ENCODE peak calls at places on chromosomes 2 and 18, in nine cellular contexts. One of them, this sample, is unnamed.

GRCh38 chr2:44362207-44363015 is 664 bp downstream of the CAMKMT start:
- DNase-seq in CD4-positive, CD25-positive, alpha-beta regulatory T cell: peak; percentile 70
- DNase-seq in heart right ventricle: peak; percentile 20
- DNase-seq in pancreas: no peak
- DNase-seq in mammary epithelial cell: peak; percentile 54
- DNase-seq in GM06990: no peak
- DNase-seq in aorta: peak; percentile 79
- DNase-seq in neural progenitor cell: peak; percentile 66
- DNase-seq in transverse colon: peak; percentile 49
- DNase-seq in this sample: peak; percentile 64

GRCh38 chr2:88190808-88191721 is 20.9 kb downstream of the THNSL2 start:
- DNase-seq in CD4-positive, CD25-positive, alpha-beta regulatory T cell: peak; percentile 30
- DNase-seq in heart right ventricle: no peak
- DNase-seq in pancreas: peak; percentile 13
- DNase-seq in mammary epithelial cell: peak; percentile 13
- DNase-seq in GM06990: no peak
- DNase-seq in aorta: no peak
- DNase-seq in neural progenitor cell: peak; percentile 77
- DNase-seq in transverse colon: peak; percentile 24
- DNase-seq in this sample: no peak

GRCh38 chr2:137199751-137200150 is 434.4 kb downstream of the THSD7B start:
- DNase-seq in CD4-positive, CD25-positive, alpha-beta regulatory T cell: no peak
- DNase-seq in heart right ventricle: no peak
- DNase-seq in pancreas: no peak
- DNase-seq in mammary epithelial cell: no peak
- DNase-seq in GM06990: no peak
- DNase-seq in aorta: no peak
- DNase-seq in neural progenitor cell: no peak
- DNase-seq in transverse colon: no peak
- DNase-seq in this sample: no peak

GRCh38 chr18:3199942-3200645 is 19.7 kb downstream of the MYOM1 start:
- DNase-seq in CD4-positive, CD25-positive, alpha-beta regulatory T cell: no peak
- DNase-seq in heart right ventricle: no peak
- DNase-seq in pancreas: no peak
- DNase-seq in mammary epithelial cell: no peak
- DNase-seq in GM06990: no peak
- DNase-seq in aorta: no peak
- DNase-seq in neural progenitor cell: no peak
- DNase-seq in transverse colon: no peak
- DNase-seq in this sample: no peak

GRCh38 chr2:177225965-177226360 is 13.4 kb downstream of the HNRNPA3 start:
- DNase-seq in CD4-positive, CD25-positive, alpha-beta regulatory T cell: no peak
- DNase-seq in heart right ventricle: no peak
- DNase-seq in pancreas: no peak
- DNase-seq in mammary epithelial cell: no peak
- DNase-seq in GM06990: no peak
- DNase-seq in aorta: no peak
- DNase-seq in neural progenitor cell: no peak
- DNase-seq in transverse colon: no peak
- DNase-seq in this sample: no peak

GRCh38 chr2:98188351-98189046 is 101.5 kb downstream of the VWA3B start:
- DNase-seq in CD4-positive, CD25-positive, alpha-beta regulatory T cell: no peak
- DNase-seq in heart right ventricle: no peak
- DNase-seq in pancreas: no peak
- DNase-seq in mammary epithelial cell: peak; percentile 91
- DNase-seq in GM06990: no peak
- DNase-seq in aorta: no peak
- DNase-seq in neural progenitor cell: no peak
- DNase-seq in transverse colon: no peak
- DNase-seq in this sample: no peak

GRCh38 chr2:171513719-171514160 is 8.5 kb upstream of the CYBRD1 start:
- DNase-seq in CD4-positive, CD25-positive, alpha-beta regulatory T cell: no peak
- DNase-seq in heart right ventricle: no peak
- DNase-seq in pancreas: no peak
- DNase-seq in mammary epithelial cell: no peak
- DNase-seq in GM06990: no peak
- DNase-seq in aorta: no peak
- DNase-seq in neural progenitor cell: no peak
- DNase-seq in transverse colon: no peak
- DNase-seq in this sample: no peak

GRCh38 chr2:105330681-105331375 is 1.3 kb upstream of the TGFBRAP1 start:
- DNase-seq in CD4-positive, CD25-positive, alpha-beta regulatory T cell: no peak
- DNase-seq in heart right ventricle: no peak
- DNase-seq in pancreas: no peak
- DNase-seq in mammary epithelial cell: no peak
- DNase-seq in GM06990: no peak
- DNase-seq in aorta: no peak
- DNase-seq in neural progenitor cell: no peak
- DNase-seq in transverse colon: no peak
- DNase-seq in this sample: no peak

GRCh38 chr2:75429036-75429435 is 131.7 kb downstream of the EVA1A start:
- DNase-seq in CD4-positive, CD25-positive, alpha-beta regulatory T cell: no peak
- DNase-seq in heart right ventricle: peak; percentile 6
- DNase-seq in pancreas: peak; percentile 65
- DNase-seq in mammary epithelial cell: no peak
- DNase-seq in GM06990: no peak
- DNase-seq in aorta: no peak
- DNase-seq in neural progenitor cell: no peak
- DNase-seq in transverse colon: no peak
- DNase-seq in this sample: no peak

GRCh38 chr2:46655551-46656436 is 176.4 kb downstream of the TMEM247 start:
- DNase-seq in CD4-positive, CD25-positive, alpha-beta regulatory T cell: no peak
- DNase-seq in heart right ventricle: no peak
- DNase-seq in pancreas: no peak
- DNase-seq in mammary epithelial cell: peak; percentile 12
- DNase-seq in GM06990: no peak
- DNase-seq in aorta: no peak
- DNase-seq in neural progenitor cell: no peak
- DNase-seq in transverse colon: no peak
- DNase-seq in this sample: no peak

GRCh38 chr2:217990389-217990788 is 12.4 kb downstream of the TNS1 start:
- DNase-seq in CD4-positive, CD25-positive, alpha-beta regulatory T cell: no peak
- DNase-seq in heart right ventricle: no peak
- DNase-seq in pancreas: no peak
- DNase-seq in mammary epithelial cell: no peak
- DNase-seq in GM06990: no peak
- DNase-seq in aorta: no peak
- DNase-seq in neural progenitor cell: no peak
- DNase-seq in transverse colon: no peak
- DNase-seq in this sample: no peak

GRCh38 chr2:10169581-10169980 is 47.0 kb downstream of the RRM2 start:
- DNase-seq in CD4-positive, CD25-positive, alpha-beta regulatory T cell: no peak
- DNase-seq in heart right ventricle: no peak
- DNase-seq in pancreas: no peak
- DNase-seq in mammary epithelial cell: no peak
- DNase-seq in GM06990: no peak
- DNase-seq in aorta: no peak
- DNase-seq in neural progenitor cell: no peak
- DNase-seq in transverse colon: no peak
- DNase-seq in this sample: no peak

GRCh38 chr2:161355106-161355505 is 46.9 kb downstream of the PSMD14 start:
- DNase-seq in CD4-positive, CD25-positive, alpha-beta regulatory T cell: no peak
- DNase-seq in heart right ventricle: no peak
- DNase-seq in pancreas: no peak
- DNase-seq in mammary epithelial cell: no peak
- DNase-seq in GM06990: no peak
- DNase-seq in aorta: no peak
- DNase-seq in neural progenitor cell: no peak
- DNase-seq in transverse colon: no peak
- DNase-seq in this sample: no peak

GRCh38 chr2:10059552-10060335 is 16.4 kb downstream of the KLF11 start:
- DNase-seq in CD4-positive, CD25-positive, alpha-beta regulatory T cell: no peak
- DNase-seq in heart right ventricle: no peak
- DNase-seq in pancreas: no peak
- DNase-seq in mammary epithelial cell: no peak
- DNase-seq in GM06990: no peak
- DNase-seq in aorta: peak; percentile 70
- DNase-seq in neural progenitor cell: no peak
- DNase-seq in transverse colon: no peak
- DNase-seq in this sample: no peak

GRCh38 chr2:216446343-216446742 is 34.1 kb downstream of the SMARCAL1 start:
- DNase-seq in CD4-positive, CD25-positive, alpha-beta regulatory T cell: no peak
- DNase-seq in heart right ventricle: no peak
- DNase-seq in pancreas: no peak
- DNase-seq in mammary epithelial cell: no peak
- DNase-seq in GM06990: no peak
- DNase-seq in aorta: no peak
- DNase-seq in neural progenitor cell: no peak
- DNase-seq in transverse colon: no peak
- DNase-seq in this sample: no peak

GRCh38 chr2:123495241-123495640 is 529.8 kb upstream of the CNTNAP5 start:
- DNase-seq in CD4-positive, CD25-positive, alpha-beta regulatory T cell: no peak
- DNase-seq in heart right ventricle: no peak
- DNase-seq in pancreas: no peak
- DNase-seq in mammary epithelial cell: peak; percentile 25
- DNase-seq in GM06990: no peak
- DNase-seq in aorta: no peak
- DNase-seq in neural progenitor cell: no peak
- DNase-seq in transverse colon: no peak
- DNase-seq in this sample: no peak

GRCh38 chr2:188693111-188693510 is 281.1 kb upstream of the COL3A1 start:
- DNase-seq in CD4-positive, CD25-positive, alpha-beta regulatory T cell: no peak
- DNase-seq in heart right ventricle: no peak
- DNase-seq in pancreas: no peak
- DNase-seq in mammary epithelial cell: peak; percentile 70
- DNase-seq in GM06990: no peak
- DNase-seq in aorta: no peak
- DNase-seq in neural progenitor cell: no peak
- DNase-seq in transverse colon: peak; percentile 6
- DNase-seq in this sample: no peak

GRCh38 chr2:239724194-239724849 is 300.8 kb downstream of the NDUFA10 start:
- DNase-seq in CD4-positive, CD25-positive, alpha-beta regulatory T cell: no peak
- DNase-seq in heart right ventricle: no peak
- DNase-seq in pancreas: no peak
- DNase-seq in mammary epithelial cell: no peak
- DNase-seq in GM06990: no peak
- DNase-seq in aorta: peak; percentile 63
- DNase-seq in neural progenitor cell: no peak
- DNase-seq in transverse colon: peak; percentile 1
- DNase-seq in this sample: no peak

GRCh38 chr2:186303091-186303490 is 183.0 kb upstream of the ZC3H15 start:
- DNase-seq in CD4-positive, CD25-positive, alpha-beta regulatory T cell: no peak
- DNase-seq in heart right ventricle: no peak
- DNase-seq in pancreas: no peak
- DNase-seq in mammary epithelial cell: peak; percentile 27
- DNase-seq in GM06990: no peak
- DNase-seq in aorta: no peak
- DNase-seq in neural progenitor cell: no peak
- DNase-seq in transverse colon: no peak
- DNase-seq in this sample: no peak

GRCh38 chr2:234722176-234722575 is 225.3 kb upstream of the ARL4C start:
- DNase-seq in CD4-positive, CD25-positive, alpha-beta regulatory T cell: no peak
- DNase-seq in heart right ventricle: no peak
- DNase-seq in pancreas: no peak
- DNase-seq in mammary epithelial cell: no peak
- DNase-seq in GM06990: no peak
- DNase-seq in aorta: no peak
- DNase-seq in neural progenitor cell: no peak
- DNase-seq in transverse colon: no peak
- DNase-seq in this sample: no peak

GRCh38 chr18:29028560-29028959 is 851.6 kb upstream of the CDH2 start:
- DNase-seq in CD4-positive, CD25-positive, alpha-beta regulatory T cell: no peak
- DNase-seq in heart right ventricle: no peak
- DNase-seq in pancreas: no peak
- DNase-seq in mammary epithelial cell: no peak
- DNase-seq in GM06990: no peak
- DNase-seq in aorta: no peak
- DNase-seq in neural progenitor cell: no peak
- DNase-seq in transverse colon: no peak
- DNase-seq in this sample: no peak

GRCh38 chr2:197960765-197961164 is 156.4 kb downstream of the PLCL1 start:
- DNase-seq in CD4-positive, CD25-positive, alpha-beta regulatory T cell: no peak
- DNase-seq in heart right ventricle: no peak
- DNase-seq in pancreas: no peak
- DNase-seq in mammary epithelial cell: no peak
- DNase-seq in GM06990: no peak
- DNase-seq in aorta: no peak
- DNase-seq in neural progenitor cell: no peak
- DNase-seq in transverse colon: no peak
- DNase-seq in this sample: no peak

GRCh38 chr2:28627722-28628480 is 123.7 kb upstream of the PPP1CB start:
- DNase-seq in CD4-positive, CD25-positive, alpha-beta regulatory T cell: no peak
- DNase-seq in heart right ventricle: peak; percentile 45
- DNase-seq in pancreas: no peak
- DNase-seq in mammary epithelial cell: no peak
- DNase-seq in GM06990: no peak
- DNase-seq in aorta: no peak
- DNase-seq in neural progenitor cell: no peak
- DNase-seq in transverse colon: no peak
- DNase-seq in this sample: no peak
- H3K36me3 ChIP-seq in CD4-positive, CD25-positive, alpha-beta regulatory T cell: no peaks in the 10 kb centered on the region
- H3K36me3 ChIP-seq in heart right ventricle: peaks cover 3% of the 10 kb centered on the region
- H3K36me3 ChIP-seq in pancreas: no peaks in the 10 kb centered on the region
- H3K36me3 ChIP-seq in mammary epithelial cell: no peaks in the 10 kb centered on the region
- H3K36me3 ChIP-seq in GM06990: no peaks in the 10 kb centered on the region
- H3K36me3 ChIP-seq in aorta: no peaks in the 10 kb centered on the region
- H3K36me3 ChIP-seq in neural progenitor cell: no peaks in the 10 kb centered on the region
- H3K36me3 ChIP-seq in transverse colon: no peaks in the 10 kb centered on the region
- H3K36me3 ChIP-seq in this sample: no peaks in the 10 kb centered on the region

DNA sequence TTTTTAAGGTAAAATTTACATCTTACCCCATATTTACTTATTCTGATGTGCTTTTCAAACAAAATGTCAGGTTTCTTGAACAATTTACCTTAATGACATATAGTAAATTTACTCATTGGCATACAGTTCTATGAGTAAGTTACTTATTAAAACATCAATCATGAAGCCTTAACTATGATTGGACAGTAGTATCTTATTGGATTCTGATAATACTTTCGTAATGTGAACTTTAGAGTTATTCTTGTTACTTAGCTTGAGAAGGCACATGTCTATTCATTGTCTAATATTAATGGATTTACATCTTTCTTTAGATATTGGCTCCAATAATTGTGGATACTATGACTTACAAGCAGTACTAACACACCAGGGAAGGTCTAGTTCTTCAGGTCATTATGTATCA is 51.7 kb downstream of the USP14 start:
- DNase-seq in CD4-positive, CD25-positive, alpha-beta regulatory T cell: no peak
- DNase-seq in heart right ventricle: no peak
- DNase-seq in pancreas: no peak
- DNase-seq in mammary epithelial cell: no peak
- DNase-seq in GM06990: no peak
- DNase-seq in aorta: no peak
- DNase-seq in neural progenitor cell: no peak
- DNase-seq in transverse colon: no peak
- DNase-seq in this sample: no peak
- H3K36me3 ChIP-seq in CD4-positive, CD25-positive, alpha-beta regulatory T cell: peaks cover 70% of the 10 kb centered on the region
- H3K36me3 ChIP-seq in heart right ventricle: peaks cover 96% of the 10 kb centered on the region
- H3K36me3 ChIP-seq in pancreas: peaks cover 50% of the 10 kb centered on the region
- H3K36me3 ChIP-seq in mammary epithelial cell: peaks cover 30% of the 10 kb centered on the region
- H3K36me3 ChIP-seq in GM06990: peaks cover 13% of the 10 kb centered on the region
- H3K36me3 ChIP-seq in aorta: peaks cover 10% of the 10 kb centered on the region
- H3K36me3 ChIP-seq in neural progenitor cell: peaks cover 21% of the 10 kb centered on the region
- H3K36me3 ChIP-seq in transverse colon: peaks cover 60% of the 10 kb centered on the region
- H3K36me3 ChIP-seq in this sample: peaks cover 18% of the 10 kb centered on the region

GRCh38 chr2:20288941-20289340 is 61.7 kb downstream of the PUM2 start:
- DNase-seq in CD4-positive, CD25-positive, alpha-beta regulatory T cell: no peak
- DNase-seq in heart right ventricle: no peak
- DNase-seq in pancreas: no peak
- DNase-seq in mammary epithelial cell: peak; percentile 46
- DNase-seq in GM06990: no peak
- DNase-seq in aorta: no peak
- DNase-seq in neural progenitor cell: no peak
- DNase-seq in transverse colon: no peak
- DNase-seq in this sample: no peak
- H3K36me3 ChIP-seq in CD4-positive, CD25-positive, alpha-beta regulatory T cell: peaks cover 72% of the 10 kb centered on the region
- H3K36me3 ChIP-seq in heart right ventricle: peaks cover 98% of the 10 kb centered on the region
- H3K36me3 ChIP-seq in pancreas: no peaks in the 10 kb centered on the region
- H3K36me3 ChIP-seq in mammary epithelial cell: no peaks in the 10 kb centered on the region
- H3K36me3 ChIP-seq in GM06990: peaks cover 8% of the 10 kb centered on the region
- H3K36me3 ChIP-seq in aorta: peaks cover 4% of the 10 kb centered on the region
- H3K36me3 ChIP-seq in neural progenitor cell: peaks cover 13% of the 10 kb centered on the region
- H3K36me3 ChIP-seq in transverse colon: peaks cover 43% of the 10 kb centered on the region
- H3K36me3 ChIP-seq in this sample: peaks cover 12% of the 10 kb centered on the region

GRCh38 chr2:3414133-3414856 is 34.8 kb downstream of the TRAPPC12 start:
- DNase-seq in CD4-positive, CD25-positive, alpha-beta regulatory T cell: no peak
- DNase-seq in heart right ventricle: no peak
- DNase-seq in pancreas: no peak
- DNase-seq in mammary epithelial cell: no peak
- DNase-seq in GM06990: no peak
- DNase-seq in aorta: no peak
- DNase-seq in neural progenitor cell: no peak
- DNase-seq in transverse colon: no peak
- DNase-seq in this sample: no peak
- H3K36me3 ChIP-seq in CD4-positive, CD25-positive, alpha-beta regulatory T cell: peaks cover 32% of the 10 kb centered on the region
- H3K36me3 ChIP-seq in heart right ventricle: peaks cover 63% of the 10 kb centered on the region
- H3K36me3 ChIP-seq in pancreas: peaks cover 3% of the 10 kb centered on the region
- H3K36me3 ChIP-seq in mammary epithelial cell: peaks cover 2% of the 10 kb centered on the region
- H3K36me3 ChIP-seq in GM06990: peaks cover 6% of the 10 kb centered on the region
- H3K36me3 ChIP-seq in aorta: peaks cover 1% of the 10 kb centered on the region
- H3K36me3 ChIP-seq in neural progenitor cell: no peaks in the 10 kb centered on the region
- H3K36me3 ChIP-seq in transverse colon: peaks cover 7% of the 10 kb centered on the region
- H3K36me3 ChIP-seq in this sample: peaks cover 9% of the 10 kb centered on the region

This sample was measured in CD8-positive, alpha-beta T cell.